ENCODE peak calls at places on chromosome 3, in four cellular contexts. L is left ventricle myocardium inferior, U is foreskin fibroblast, F is tibial nerve. Q is an unnamed sample.

GRCh38 chr3:159082514-159082913 is 280.7 kb downstream of the MFSD1 start:
- DNase-seq in L (no peak), U (peak; percentile 88), F (no peak), Q (peak; percentile 10)

GRCh38 chr3:42743204-42743995 is 29.7 kb downstream of the CCDC13 start:
- DNase-seq in F (peak; percentile 3), U (no peak), L (no peak), Q (no peak)

GRCh38 chr3:23867400-23867799 is 49.4 kb downstream of the NKIRAS1 start:
- DNase-seq in F (no peak), U (no peak), L (no peak), Q (no peak)

GRCh38 chr3:127056281-127056680 is 73.4 kb downstream of the PLXNA1 start:
- DNase-seq in U (no peak), L (peak; percentile 4), F (no peak), Q (no peak)

GRCh38 chr3:127452321-127452821 is 138.2 kb downstream of the TPRA1 start:
- DNase-seq in F (no peak), L (no peak), U (no peak), Q (no peak)

GRCh38 chr3:31918179-31919165 is 62.6 kb downstream of the OSBPL10 start:
- DNase-seq in L (no peak), U (no peak), F (no peak), Q (peak; percentile 41)

GRCh38 chr3:191133359-191133758 is 65.7 kb upstream of the OSTN start:
- DNase-seq in F (no peak), U (no peak), L (no peak), Q (no peak)

GRCh38 chr3:24196526-24196925 is 251.4 kb downstream of the NR1D2 start:
- DNase-seq in L (no peak), U (peak; percentile 45), F (no peak), Q (peak; percentile 29)

GRCh38 chr3:46440531-46441294 is 24.0 kb downstream of the LTF start:
- DNase-seq in L (no peak), U (no peak), F (no peak), Q (no peak)

GRCh38 chr3:184506579-184506978 is 55.0 kb upstream of the EPHB3 start:
- DNase-seq in F (no peak), U (peak; percentile 47), L (no peak), Q (no peak)

GRCh38 chr3:38585791-38586420 is 63.6 kb downstream of the SCN5A start:
- DNase-seq in F (no peak), L (no peak), U (no peak), Q (no peak)

GRCh38 chr3:104411760-104412159 is 954.9 kb upstream of the ALCAM start:
- DNase-seq in U (no peak), F (no peak), L (no peak), Q (no peak)

GRCh38 chr3:50123394-50124361 is 31.4 kb upstream of the SEMA3F start:
- DNase-seq in U (no peak), L (no peak), F (no peak), Q (no peak)

GRCh38 chr3:126053513-126053912 is 30.4 kb downstream of the SLC41A3 start:
- DNase-seq in L (no peak), F (no peak), U (no peak), Q (no peak)

GRCh38 chr3:171379281-171379680 is 80.9 kb downstream of the TNIK start:
- DNase-seq in L (no peak), F (no peak), U (peak; percentile 69), Q (no peak)

GRCh38 chr3:33278106-33278672 is 947 bp downstream of the FBXL2 start:
- DNase-seq in U (no peak), F (no peak), L (no peak), Q (peak; percentile 6)

GRCh38 chr3:149197669-149198068 is 24.0 kb downstream of the CP start:
- DNase-seq in F (no peak), U (no peak), L (no peak), Q (no peak)

GRCh38 chr3:41574900-41575299 is 375.6 kb downstream of the CTNNB1 start:
- DNase-seq in L (no peak), F (no peak), U (no peak), Q (no peak)

GRCh38 chr3:133973249-133973980 is 56.3 kb downstream of the SLCO2A1 start:
- DNase-seq in L (no peak), F (no peak), U (no peak), Q (no peak)

GRCh38 chr3:157160652-157161480 is 919 bp upstream of the CCNL1 start:
- DNase-seq in L (peak; percentile 88), F (peak; percentile 93), U (peak; percentile 93), Q (peak; percentile 97)

GRCh38 chr3:59245300-59245878 is 195.6 kb upstream of the CFAP20DC start:
- DNase-seq in L (no peak), U (no peak), F (no peak), Q (peak; percentile 40)

GRCh38 chr3:134471521-134472193 is 14.1 kb downstream of the ANAPC13 start:
- DNase-seq in L (no peak), U (no peak), F (no peak), Q (peak; percentile 37)

GRCh38 chr3:59006791-59007517 is 42.9 kb downstream of the CFAP20DC start:
- DNase-seq in U (peak; percentile 34), L (peak; percentile 37), F (no peak), Q (peak; percentile 20)

GRCh38 chr3:124007186-124007585 is 15.3 kb upstream of the ROPN1 start:
- DNase-seq in U (no peak), L (no peak), F (no peak), Q (no peak)

GRCh38 chr3:124862006-124862405 is 25.2 kb downstream of the ITGB5 start:
- DNase-seq in U (no peak), F (no peak), L (no peak), Q (no peak)

GRCh38 chr3:98962189-98962930 is 60.9 kb upstream of the DCBLD2 start:
- DNase-seq in F (no peak), U (peak; percentile 91), L (no peak), Q (peak; percentile 61)

GRCh38 chr3:179809639-179810038 is 156.8 kb downstream of the USP13 start:
- DNase-seq in L (no peak), F (no peak), U (no peak), Q (no peak)

GRCh38 chr3:61938878-61939549 is 377.6 kb downstream of the PTPRG start:
- DNase-seq in L (no peak), U (no peak), F (no peak), Q (no peak)

GRCh38 chr3:16910207-16910606 is 25.5 kb downstream of the PLCL2 start:
- DNase-seq in U (no peak), L (no peak), F (no peak), Q (no peak)

GRCh38 chr3:16908878-16909277 is 24.1 kb downstream of the PLCL2 start:
- DNase-seq in U (no peak), F (no peak), L (no peak), Q (no peak)

GRCh38 chr3:16913264-16913580 is 28.5 kb downstream of the PLCL2 start:
- DNase-seq in F (no peak), U (no peak), L (no peak), Q (no peak)

GRCh38 chr3:16909802-16910201 is 25.0 kb downstream of the PLCL2 start:
- DNase-seq in L (no peak), U (no peak), F (no peak), Q (no peak)

DNA sequence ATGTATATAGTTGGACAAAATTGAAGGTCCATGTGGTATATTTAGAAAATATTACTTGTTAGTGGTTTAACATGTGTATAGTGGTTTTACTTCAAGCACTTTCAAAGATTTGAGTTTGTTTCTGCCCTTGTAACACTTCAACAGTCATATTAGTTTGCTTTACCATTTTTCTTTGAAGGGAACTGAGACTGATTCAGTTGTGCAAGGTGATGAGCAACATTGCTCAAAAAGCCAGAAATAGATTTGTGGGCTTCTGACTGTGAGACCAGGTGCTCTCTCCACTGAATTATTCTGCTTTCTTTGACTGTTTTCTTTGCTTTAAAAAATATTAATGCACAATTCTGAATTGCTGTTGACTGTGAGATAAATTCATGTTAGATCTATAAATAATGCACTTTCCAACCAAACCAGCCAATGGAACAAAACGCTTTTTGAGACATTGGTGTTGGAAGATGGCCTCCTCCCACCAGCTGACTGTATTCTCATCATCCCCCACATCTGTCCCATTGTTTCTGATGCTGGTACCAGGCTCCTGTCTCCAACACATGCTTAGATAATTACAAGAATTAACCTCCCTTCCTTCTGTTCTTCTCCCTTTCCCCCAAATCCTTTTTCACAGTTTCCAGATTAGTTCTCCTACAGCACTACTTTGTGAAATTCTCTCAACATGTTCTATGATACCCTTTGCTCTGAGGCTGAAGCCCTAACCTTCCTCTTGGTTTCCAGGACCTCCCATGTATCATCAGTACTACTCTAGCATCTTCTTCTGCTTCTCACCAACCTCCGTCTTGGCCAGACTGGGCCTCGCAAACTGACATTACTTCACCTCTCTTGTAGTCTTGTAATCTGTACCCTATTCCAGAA is 27.9 kb downstream of the PLCL2 start:
- DNase-seq in F (no peak), U (no peak), L (no peak), Q (no peak)
- H3K4me3 ChIP-seq in F (no peak overlapping the region), U (no peak overlapping the region), L (no peak overlapping the region), Q (no peak overlapping the region)

DNA sequence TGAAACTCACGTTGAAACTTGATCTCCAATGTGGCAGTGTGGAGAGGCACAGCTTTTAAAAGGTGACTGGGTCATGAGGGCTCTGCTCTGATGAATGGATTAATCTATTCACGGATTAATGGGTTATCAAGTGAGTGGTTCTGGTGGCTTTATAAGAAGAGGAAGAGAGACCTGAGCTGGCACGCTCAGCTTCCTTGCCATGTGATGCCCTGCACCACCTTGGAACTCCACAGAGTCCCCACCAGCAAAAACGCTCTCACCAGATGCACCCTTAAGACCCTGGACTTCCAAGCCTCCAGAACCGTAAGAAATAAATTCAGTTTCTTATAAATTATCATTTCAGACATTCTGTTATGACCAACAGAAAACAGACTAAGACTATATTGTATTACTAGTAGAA is 2.6 kb downstream of the PPP1R2 start:
- DNase-seq in F (no peak), U (no peak), L (no peak), Q (no peak)
- H3K4me3 ChIP-seq in F (no peak overlapping the region), U (no peak overlapping the region), L (peak overlapping the region; percentile 86), Q (no peak overlapping the region)

GRCh38 chr3:57948782-57949242 is 59.4 kb upstream of the FLNB start:
- DNase-seq in L (no peak), F (no peak), U (no peak), Q (no peak)
- H3K4me3 ChIP-seq in L (no peak overlapping the region), F (no peak overlapping the region), U (no peak overlapping the region), Q (no peak overlapping the region)

DNA sequence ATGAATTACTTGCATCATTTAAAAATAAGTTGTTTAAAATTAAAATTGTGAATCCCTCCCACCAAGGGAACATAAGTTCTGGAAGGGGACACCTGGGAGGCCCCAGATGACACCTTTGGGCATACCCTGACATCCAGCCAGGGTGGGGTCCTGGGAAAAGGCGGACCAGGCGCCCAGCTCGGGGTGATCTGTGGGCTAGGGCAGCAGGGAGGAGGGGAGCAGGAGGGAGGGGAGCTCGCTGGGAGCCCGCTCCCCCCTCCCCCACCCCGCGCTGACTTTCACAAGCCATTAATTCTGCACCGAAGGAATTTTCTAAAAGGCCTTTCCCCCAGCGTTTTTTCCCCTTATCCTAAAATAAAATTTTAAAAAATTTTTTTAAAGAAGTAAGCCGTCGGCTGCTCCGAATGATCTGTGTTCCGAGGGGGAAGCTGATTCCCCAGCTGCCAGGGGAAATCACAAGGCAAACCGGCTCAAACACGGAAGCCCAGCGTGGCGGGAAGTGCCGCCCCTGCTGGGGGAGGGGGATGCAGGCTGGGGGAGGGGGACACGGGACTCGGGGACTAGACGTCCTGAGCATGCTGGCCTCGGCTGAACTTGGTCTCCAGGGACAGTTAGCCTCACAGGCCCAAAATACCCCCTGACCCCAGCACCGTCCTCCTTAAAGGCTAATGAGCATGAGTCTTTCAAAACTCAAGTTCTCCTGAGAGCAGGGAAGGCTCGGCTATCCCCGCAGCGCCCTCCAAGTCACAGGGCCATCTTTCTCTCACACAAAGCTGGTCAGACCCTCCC is 13.9 kb downstream of the PLXND1 start:
- DNase-seq in U (no peak), F (peak; percentile 62), L (peak; percentile 85), Q (peak; percentile 61)
- H3K4me3 ChIP-seq in U (no peak overlapping the region), F (no peak overlapping the region), L (peak overlapping the region; percentile 49), Q (no peak overlapping the region)

Q was measured in fibroblast of villous mesenchyme.